ENCODE peak calls at places on chromosome 19, in four cellular contexts. E is GM06990; I is heart left ventricle; F is activated CD4-positive, CD25-positive, alpha-beta regulatory T cell treated with anti-CD3 and anti-CD28 coated beads, Interleukin-2, amount 50 U/mL, for 16 hours. D is an unnamed sample.

GRCh38 chr19:19900124-19900523 is 622 bp upstream of the ZNF93 start:
- DNase-seq in I (no peak), F (no peak), E (no peak), D (no peak)

GRCh38 chr19:45506991-45507863 is at the start of gene VASP:
- DNase-seq in E (peak; percentile 93), I (peak; percentile 89), F (peak; percentile 93), D (peak; percentile 90)

GRCh38 chr19:18232540-18233223 is 6.4 kb upstream of the PDE4C start:
- DNase-seq in E (no peak), I (no peak), F (no peak), D (no peak)

GRCh38 chr19:43631491-43631890 is 8.2 kb downstream of the CADM4 start:
- DNase-seq in I (no peak), F (no peak), E (no peak), D (no peak)

GRCh38 chr19:11973020-11973810 is 8.4 kb downstream of the ZNF763 start:
- DNase-seq in F (no peak), E (no peak), I (no peak), D (no peak)

GRCh38 chr19:1168877-1169791 is 4.9 kb downstream of the SBNO2 start:
- DNase-seq in E (no peak), F (no peak), I (no peak), D (no peak)

GRCh38 chr19:10290876-10291553 is 1.3 kb downstream of the ICAM5 start:
- DNase-seq in E (peak; percentile 69), I (peak; percentile 47), F (no peak), D (peak; percentile 79)

GRCh38 chr19:51503428-51503827 is 1.8 kb upstream of the SIGLEC12 start:
- DNase-seq in E (no peak), F (no peak), I (no peak), D (no peak)

GRCh38 chr19:49295208-49295880 is 29.6 kb downstream of the SLC6A16 start:
- DNase-seq in E (no peak), I (no peak), F (no peak), D (no peak)

GRCh38 chr19:31110331-31110730 is 238.9 kb downstream of the TSHZ3 start:
- DNase-seq in I (no peak), F (no peak), E (no peak), D (peak; percentile 28)

GRCh38 chr19:56543776-56544175 is 5.0 kb downstream of the ZFP28 start:
- DNase-seq in F (no peak), E (no peak), I (no peak), D (no peak)

GRCh38 chr19:42693760-42694350 is 46.4 kb downstream of the PSG3 start:
- DNase-seq in I (no peak), F (no peak), E (no peak), D (no peak)

GRCh38 chr19:5914946-5915781 is 1.1 kb downstream of the CAPS start:
- DNase-seq in E (no peak), F (no peak), I (no peak), D (no peak)

GRCh38 chr19:16062789-16063188 is 13.5 kb upstream of the TPM4 start:
- DNase-seq in F (peak; percentile 51), I (peak; percentile 55), E (no peak), D (peak; percentile 66)

GRCh38 chr19:47231215-47232054 is 436 bp upstream of the BBC3 start:
- DNase-seq in E (peak; percentile 95), F (peak; percentile 83), I (peak; percentile 92), D (peak; percentile 95)

GRCh38 chr19:32652893-32653625 is 21.9 kb downstream of the ANKRD27 start:
- DNase-seq in F (no peak), E (no peak), I (peak; percentile 75), D (peak; percentile 91)

GRCh38 chr19:10424011-10424637 is 3.8 kb downstream of the PDE4A start:
- DNase-seq in I (peak; percentile 79), F (no peak), E (peak; percentile 80), D (peak; percentile 91)

GRCh38 chr19:12792048-12792852 is 964 bp downstream of the JUNB start:
- DNase-seq in F (peak; percentile 64), E (peak; percentile 91), I (peak; percentile 63), D (peak; percentile 85)

GRCh38 chr19:38975861-38976271 is 324 bp upstream of the FBXO17 start:
- DNase-seq in I (peak; percentile 20), E (no peak), F (no peak), D (no peak)

GRCh38 chr19:55484571-55485438 is at the start of gene NAT14:
- DNase-seq in I (peak; percentile 56), E (peak; percentile 84), F (peak; percentile 35), D (peak; percentile 77)

GRCh38 chr19:37218592-37218935 is 550 bp downstream of the ZNF383 start:
- DNase-seq in I (no peak), F (no peak), E (no peak), D (no peak)

GRCh38 chr19:39318071-39318470 is 2.6 kb downstream of the LRFN1 start:
- DNase-seq in F (no peak), E (no peak), I (no peak), D (no peak)

GRCh38 chr19:10820173-10820572 is 15.8 kb downstream of the TMED1 start:
- DNase-seq in F (no peak), I (no peak), E (no peak), D (no peak)

GRCh38 chr19:48332351-48332661 is 7.0 kb downstream of the EMP3 start:
- DNase-seq in F (no peak), I (no peak), E (no peak), D (no peak)

GRCh38 chr19:47373246-47374240 is 24.4 kb downstream of the DHX34 start:
- DNase-seq in F (no peak), I (no peak), E (no peak), D (no peak)